ENCODE peak calls at places on chromosome 7, in five cellular contexts. One of them, this sample, is unnamed.
A peak's percentile ranks its signal among the peaks of the same experiment; 100 is the strongest.

GRCh38 chr7:20964214-20964613 is 177.5 kb upstream of the SP8 start:
- DNase-seq in GM03348: no peak
- DNase-seq in activated T-helper 1 cell treated with Interleukin-2 at 50 U/mL for 16 hours: no peak
- DNase-seq in activated CD4-positive, alpha-beta T cell treated with anti-CD3 and anti-CD28 coated beads for 24 hours: no peak
- DNase-seq in astrocyte: no peak
- DNase-seq in this sample: no peak

GRCh38 chr7:46369933-46370654 is 449.0 kb upstream of the IGFBP3 start:
- DNase-seq in GM03348: peak; percentile 51
- DNase-seq in activated T-helper 1 cell treated with Interleukin-2 at 50 U/mL for 16 hours: no peak
- DNase-seq in activated CD4-positive, alpha-beta T cell treated with anti-CD3 and anti-CD28 coated beads for 24 hours: no peak
- DNase-seq in astrocyte: peak; percentile 92
- DNase-seq in this sample: no peak

GRCh38 chr7:137695942-137696341 is 150.8 kb downstream of the DGKI start:
- DNase-seq in GM03348: no peak
- DNase-seq in activated T-helper 1 cell treated with Interleukin-2 at 50 U/mL for 16 hours: no peak
- DNase-seq in activated CD4-positive, alpha-beta T cell treated with anti-CD3 and anti-CD28 coated beads for 24 hours: no peak
- DNase-seq in astrocyte: no peak
- DNase-seq in this sample: no peak

GRCh38 chr7:102197161-102197560 is 89.5 kb upstream of the SH2B2 start:
- DNase-seq in GM03348: no peak
- DNase-seq in activated T-helper 1 cell treated with Interleukin-2 at 50 U/mL for 16 hours: no peak
- DNase-seq in activated CD4-positive, alpha-beta T cell treated with anti-CD3 and anti-CD28 coated beads for 24 hours: no peak
- DNase-seq in astrocyte: no peak
- DNase-seq in this sample: no peak

GRCh38 chr7:151038951-151039849 is 9.1 kb upstream of the ASIC3 start:
- DNase-seq in GM03348: peak; percentile 88
- DNase-seq in activated T-helper 1 cell treated with Interleukin-2 at 50 U/mL for 16 hours: no peak
- DNase-seq in activated CD4-positive, alpha-beta T cell treated with anti-CD3 and anti-CD28 coated beads for 24 hours: no peak
- DNase-seq in astrocyte: peak; percentile 92
- DNase-seq in this sample: peak; percentile 77

GRCh38 chr7:28155019-28155660 is 25.5 kb downstream of the JAZF1 start:
- DNase-seq in GM03348: no peak
- DNase-seq in activated T-helper 1 cell treated with Interleukin-2 at 50 U/mL for 16 hours: no peak
- DNase-seq in activated CD4-positive, alpha-beta T cell treated with anti-CD3 and anti-CD28 coated beads for 24 hours: no peak
- DNase-seq in astrocyte: no peak
- DNase-seq in this sample: no peak

GRCh38 chr7:143265017-143265693 is 1.9 kb downstream of the GSTK1 start:
- DNase-seq in GM03348: no peak
- DNase-seq in activated T-helper 1 cell treated with Interleukin-2 at 50 U/mL for 16 hours: no peak
- DNase-seq in activated CD4-positive, alpha-beta T cell treated with anti-CD3 and anti-CD28 coated beads for 24 hours: no peak
- DNase-seq in astrocyte: no peak
- DNase-seq in this sample: no peak

GRCh38 chr7:82615527-82615926 is 171.9 kb upstream of the CACNA2D1 start:
- DNase-seq in GM03348: no peak
- DNase-seq in activated T-helper 1 cell treated with Interleukin-2 at 50 U/mL for 16 hours: no peak
- DNase-seq in activated CD4-positive, alpha-beta T cell treated with anti-CD3 and anti-CD28 coated beads for 24 hours: no peak
- DNase-seq in astrocyte: no peak
- DNase-seq in this sample: no peak

GRCh38 chr7:35874881-35875280 is 74.0 kb downstream of the SEPTIN7 start:
- DNase-seq in GM03348: no peak
- DNase-seq in activated T-helper 1 cell treated with Interleukin-2 at 50 U/mL for 16 hours: no peak
- DNase-seq in activated CD4-positive, alpha-beta T cell treated with anti-CD3 and anti-CD28 coated beads for 24 hours: no peak
- DNase-seq in astrocyte: no peak
- DNase-seq in this sample: no peak

This sample was measured in SW 1271.